ENCODE peak calls at places on chromosomes 12 and 14, in five cellular contexts. One of them, this sample, is unnamed.

GRCh38 chr14:32601908-32602307 is 272.8 kb downstream of the AKAP6 start:
- DNase-seq in activated CD4-positive, alpha-beta T cell treated with anti-CD3 and anti-CD28 coated beads for 24 hours: no peak
- DNase-seq in tibial artery: no peak
- DNase-seq in stimulated activated CD4-positive, alpha-beta T cell treated with anti-CD3 and anti-CD28 coated beads, TNF-alpha, amount 100 ng/mL, for 24 hours: no peak
- DNase-seq in NCI-H1436: no peak
- DNase-seq in this sample: no peak

GRCh38 chr14:53545217-53545616 is 392.1 kb upstream of the DDHD1 start:
- DNase-seq in activated CD4-positive, alpha-beta T cell treated with anti-CD3 and anti-CD28 coated beads for 24 hours: no peak
- DNase-seq in tibial artery: no peak
- DNase-seq in stimulated activated CD4-positive, alpha-beta T cell treated with anti-CD3 and anti-CD28 coated beads, TNF-alpha, amount 100 ng/mL, for 24 hours: no peak
- DNase-seq in NCI-H1436: no peak
- DNase-seq in this sample: no peak

GRCh38 chr12:123142948-123143752 is 7.7 kb downstream of the PITPNM2 start:
- DNase-seq in activated CD4-positive, alpha-beta T cell treated with anti-CD3 and anti-CD28 coated beads for 24 hours: no peak
- DNase-seq in tibial artery: no peak
- DNase-seq in stimulated activated CD4-positive, alpha-beta T cell treated with anti-CD3 and anti-CD28 coated beads, TNF-alpha, amount 100 ng/mL, for 24 hours: no peak
- DNase-seq in NCI-H1436: peak
- DNase-seq in this sample: no peak

GRCh38 chr12:50505945-50506344 is 1.2 kb downstream of the DIP2B start:
- DNase-seq in activated CD4-positive, alpha-beta T cell treated with anti-CD3 and anti-CD28 coated beads for 24 hours: no peak
- DNase-seq in tibial artery: peak
- DNase-seq in stimulated activated CD4-positive, alpha-beta T cell treated with anti-CD3 and anti-CD28 coated beads, TNF-alpha, amount 100 ng/mL, for 24 hours: no peak
- DNase-seq in NCI-H1436: no peak
- DNase-seq in this sample: no peak

GRCh38 chr14:73833024-73833423 is 18.6 kb upstream of the PTGR2 start:
- DNase-seq in activated CD4-positive, alpha-beta T cell treated with anti-CD3 and anti-CD28 coated beads for 24 hours: no peak
- DNase-seq in tibial artery: no peak
- DNase-seq in stimulated activated CD4-positive, alpha-beta T cell treated with anti-CD3 and anti-CD28 coated beads, TNF-alpha, amount 100 ng/mL, for 24 hours: no peak
- DNase-seq in NCI-H1436: no peak
- DNase-seq in this sample: no peak

GRCh38 chr14:91996951-91997371 is 42.9 kb downstream of the TRIP11 start:
- DNase-seq in activated CD4-positive, alpha-beta T cell treated with anti-CD3 and anti-CD28 coated beads for 24 hours: no peak
- DNase-seq in tibial artery: no peak
- DNase-seq in stimulated activated CD4-positive, alpha-beta T cell treated with anti-CD3 and anti-CD28 coated beads, TNF-alpha, amount 100 ng/mL, for 24 hours: no peak
- DNase-seq in NCI-H1436: peak
- DNase-seq in this sample: no peak

GRCh38 chr14:35988972-35989690 is 163.0 kb downstream of the BRMS1L start:
- DNase-seq in activated CD4-positive, alpha-beta T cell treated with anti-CD3 and anti-CD28 coated beads for 24 hours: no peak
- DNase-seq in tibial artery: no peak
- DNase-seq in stimulated activated CD4-positive, alpha-beta T cell treated with anti-CD3 and anti-CD28 coated beads, TNF-alpha, amount 100 ng/mL, for 24 hours: no peak
- DNase-seq in NCI-H1436: no peak
- DNase-seq in this sample: no peak

GRCh38 chr14:77257700-77258099 is 13.3 kb downstream of the NGB start:
- DNase-seq in activated CD4-positive, alpha-beta T cell treated with anti-CD3 and anti-CD28 coated beads for 24 hours: no peak
- DNase-seq in tibial artery: no peak
- DNase-seq in stimulated activated CD4-positive, alpha-beta T cell treated with anti-CD3 and anti-CD28 coated beads, TNF-alpha, amount 100 ng/mL, for 24 hours: no peak
- DNase-seq in NCI-H1436: no peak
- DNase-seq in this sample: no peak

GRCh38 chr12:120229583-120230325 is 28.8 kb upstream of the RPLP0 start:
- DNase-seq in activated CD4-positive, alpha-beta T cell treated with anti-CD3 and anti-CD28 coated beads for 24 hours: no peak
- DNase-seq in tibial artery: no peak
- DNase-seq in stimulated activated CD4-positive, alpha-beta T cell treated with anti-CD3 and anti-CD28 coated beads, TNF-alpha, amount 100 ng/mL, for 24 hours: no peak
- DNase-seq in NCI-H1436: no peak
- DNase-seq in this sample: no peak

GRCh38 chr12:116609715-116610114 is 50.5 kb downstream of the MAP1LC3B2 start:
- DNase-seq in activated CD4-positive, alpha-beta T cell treated with anti-CD3 and anti-CD28 coated beads for 24 hours: no peak
- DNase-seq in tibial artery: no peak
- DNase-seq in stimulated activated CD4-positive, alpha-beta T cell treated with anti-CD3 and anti-CD28 coated beads, TNF-alpha, amount 100 ng/mL, for 24 hours: no peak
- DNase-seq in NCI-H1436: no peak
- DNase-seq in this sample: no peak

GRCh38 chr12:11059041-11059440 is 3.1 kb downstream of the TAS2R46 start:
- DNase-seq in activated CD4-positive, alpha-beta T cell treated with anti-CD3 and anti-CD28 coated beads for 24 hours: no peak
- DNase-seq in tibial artery: no peak
- DNase-seq in stimulated activated CD4-positive, alpha-beta T cell treated with anti-CD3 and anti-CD28 coated beads, TNF-alpha, amount 100 ng/mL, for 24 hours: no peak
- DNase-seq in NCI-H1436: no peak
- DNase-seq in this sample: no peak

GRCh38 chr12:63037721-63038120 is 102.8 kb upstream of the PPM1H start:
- DNase-seq in activated CD4-positive, alpha-beta T cell treated with anti-CD3 and anti-CD28 coated beads for 24 hours: no peak
- DNase-seq in tibial artery: no peak
- DNase-seq in stimulated activated CD4-positive, alpha-beta T cell treated with anti-CD3 and anti-CD28 coated beads, TNF-alpha, amount 100 ng/mL, for 24 hours: no peak
- DNase-seq in NCI-H1436: no peak
- DNase-seq in this sample: peak

GRCh38 chr12:87025976-87026375 is 769.8 kb upstream of the MGAT4C start:
- DNase-seq in activated CD4-positive, alpha-beta T cell treated with anti-CD3 and anti-CD28 coated beads for 24 hours: no peak
- DNase-seq in tibial artery: no peak
- DNase-seq in stimulated activated CD4-positive, alpha-beta T cell treated with anti-CD3 and anti-CD28 coated beads, TNF-alpha, amount 100 ng/mL, for 24 hours: no peak
- DNase-seq in NCI-H1436: no peak
- DNase-seq in this sample: no peak

GRCh38 chr14:100546051-100546443 is 41.2 kb downstream of the BEGAIN start:
- DNase-seq in activated CD4-positive, alpha-beta T cell treated with anti-CD3 and anti-CD28 coated beads for 24 hours: no peak
- DNase-seq in tibial artery: no peak
- DNase-seq in stimulated activated CD4-positive, alpha-beta T cell treated with anti-CD3 and anti-CD28 coated beads, TNF-alpha, amount 100 ng/mL, for 24 hours: peak
- DNase-seq in NCI-H1436: no peak
- DNase-seq in this sample: no peak

GRCh38 chr14:30227871-30228270 is 300.2 kb upstream of the PRKD1 start:
- DNase-seq in activated CD4-positive, alpha-beta T cell treated with anti-CD3 and anti-CD28 coated beads for 24 hours: no peak
- DNase-seq in tibial artery: peak
- DNase-seq in stimulated activated CD4-positive, alpha-beta T cell treated with anti-CD3 and anti-CD28 coated beads, TNF-alpha, amount 100 ng/mL, for 24 hours: no peak
- DNase-seq in NCI-H1436: no peak
- DNase-seq in this sample: no peak